ENCODE peak calls at places on chromosomes 3 and 15, in eight cellular contexts. C is lung microvascular endothelial cell; X is RWPE1; N is amniotic stem cell; T is LoVo; G is fibroblast of lung; K is NB4; Q is stimulated activated naive B cell treated with anti-CD40 and anti-IgM and Interleukin-4, amounts not matched to agents 10 μg/mL and 1 μg/mL and 100 μg/mL, for 72 hours. Z is an unnamed sample.

GRCh38 chr3:191963182-191963581 is 502.2 kb downstream of the PYDC2 start:
- DNase-seq in C (peak), X (peak), N (no peak), T (peak), G (peak), K (no peak), Q (no peak), Z (no peak)

GRCh38 chr3:175495331-175495730 is 636.2 kb downstream of the NAALADL2 start:
- DNase-seq in C (no peak), X (no peak), N (no peak), T (no peak), G (no peak), K (peak), Q (no peak), Z (no peak)

GRCh38 chr15:25478313-25478712 is 39.5 kb upstream of the UBE3A start:
- DNase-seq in C (no peak), X (no peak), N (no peak), T (no peak), G (no peak), K (no peak), Q (no peak), Z (no peak)

GRCh38 chr3:62525276-62525675 is 151.9 kb upstream of the FEZF2 start:
- DNase-seq in C (no peak), X (peak), N (no peak), T (no peak), G (peak), K (no peak), Q (no peak), Z (no peak)

GRCh38 chr3:182713743-182714517 is 79.4 kb upstream of the ATP11B start:
- DNase-seq in C (peak), X (peak), N (peak), T (peak), G (peak), K (peak), Q (no peak), Z (peak)

GRCh38 chr3:170344971-170345370 is 12.5 kb upstream of the SKIL start:
- DNase-seq in C (no peak), X (no peak), N (no peak), T (no peak), G (peak), K (peak), Q (no peak), Z (no peak)

GRCh38 chr3:142027713-142028112 is 121.6 kb downstream of the TFDP2 start:
- DNase-seq in C (peak), X (peak), N (no peak), T (peak), G (peak), K (peak), Q (peak), Z (no peak)

GRCh38 chr3:40690696-40691597 is 166.2 kb downstream of the ZNF621 start:
- DNase-seq in C (peak), X (no peak), N (no peak), T (no peak), G (no peak), K (peak), Q (no peak), Z (no peak)

GRCh38 chr15:90221251-90221900 is 12.4 kb downstream of the CIB1 start:
- DNase-seq in C (peak), X (peak), N (peak), T (peak), G (peak), K (peak), Q (no peak), Z (peak)

GRCh38 chr3:104787306-104787705 is 579.4 kb upstream of the ALCAM start:
- DNase-seq in C (peak), X (no peak), N (no peak), T (no peak), G (no peak), K (no peak), Q (no peak), Z (no peak)

GRCh38 chr3:129474986-129475804 is 35.2 kb downstream of the IFT122 start:
- DNase-seq in C (no peak), X (no peak), N (no peak), T (no peak), G (peak), K (no peak), Q (no peak), Z (no peak)

GRCh38 chr3:98743071-98743470 is 20.1 kb upstream of the ST3GAL6 start:
- DNase-seq in C (no peak), X (no peak), N (no peak), T (no peak), G (no peak), K (no peak), Q (no peak), Z (no peak)

GRCh38 chr3:59654120-59654952 is 604.5 kb upstream of the CFAP20DC start:
- DNase-seq in C (no peak), X (peak), N (no peak), T (no peak), G (peak), K (no peak), Q (no peak), Z (no peak)

GRCh38 chr3:149850787-149851582 is 38.0 kb downstream of the RNF13 start:
- DNase-seq in C (no peak), X (no peak), N (no peak), T (no peak), G (no peak), K (no peak), Q (no peak), Z (no peak)

GRCh38 chr3:59327324-59327939 is 277.6 kb upstream of the CFAP20DC start:
- DNase-seq in C (no peak), X (peak), N (no peak), T (no peak), G (peak), K (no peak), Q (no peak), Z (no peak)

GRCh38 chr3:125107861-125108567 is 52.2 kb upstream of the HEG1 start:
- DNase-seq in C (peak), X (peak), N (peak), T (no peak), G (peak), K (no peak), Q (no peak), Z (no peak)

GRCh38 chr3:197028711-197029510 is 706 bp downstream of the MELTF start:
- DNase-seq in C (no peak), X (no peak), N (no peak), T (no peak), G (no peak), K (no peak), Q (peak), Z (no peak)

GRCh38 chr3:16943857-16944256 is 59.1 kb downstream of the PLCL2 start:
- DNase-seq in C (no peak), X (no peak), N (no peak), T (no peak), G (no peak), K (no peak), Q (no peak), Z (no peak)

GRCh38 chr3:192881159-192881786 is 36.4 kb downstream of the MB21D2 start:
- DNase-seq in C (no peak), X (no peak), N (no peak), T (no peak), G (no peak), K (no peak), Q (no peak), Z (no peak)

GRCh38 chr3:55009372-55009771 is 81.5 kb upstream of the LRTM1 start:
- DNase-seq in C (no peak), X (no peak), N (no peak), T (no peak), G (no peak), K (no peak), Q (no peak), Z (no peak)

GRCh38 chr3:40020689-40021088 is 211.3 kb downstream of the MYRIP start:
- DNase-seq in C (no peak), X (no peak), N (no peak), T (no peak), G (no peak), K (no peak), Q (no peak), Z (no peak)

GRCh38 chr15:89122532-89123525 is 34.6 kb downstream of the ABHD2 start:
- DNase-seq in C (peak), X (peak), N (no peak), T (no peak), G (peak), K (no peak), Q (no peak), Z (no peak)